ENCODE peak calls at places on chromosomes 11 and 22, in four cellular contexts. H, O, C and K are unnamed samples.

GRCh38 chr11:15468471-15468870 is 353.7 kb downstream of the INSC start:
- DNase-seq in H (no peak), O (no peak), C (no peak), K (no peak)

GRCh38 chr22:50248192-50249084 is 2.6 kb downstream of the HDAC10 start:
- DNase-seq in H (no peak), O (no peak), C (no peak), K (no peak)

GRCh38 chr11:71298016-71298550 is 45.7 kb upstream of the SHANK2 start:
- DNase-seq in H (no peak), O (peak; percentile 14), C (no peak), K (peak; percentile 25)

GRCh38 chr11:69962152-69962551 is 116.0 kb upstream of the ANO1 start:
- DNase-seq in H (no peak), O (no peak), C (no peak), K (no peak)

GRCh38 chr22:35191412-35191811 is 65.9 kb upstream of the HMGXB4 start:
- DNase-seq in H (no peak), O (no peak), C (no peak), K (no peak)

GRCh38 chr22:31346733-31347250 is 646 bp upstream of the PATZ1 start:
- DNase-seq in H (peak; percentile 93), O (peak; percentile 53), C (peak; percentile 61), K (peak; percentile 89)

GRCh38 chr22:46153930-46154329 is 3.6 kb downstream of the PPARA start:
- DNase-seq in H (no peak), O (no peak), C (no peak), K (no peak)

GRCh38 chr11:32072872-32073661 is 17.8 kb upstream of the RCN1 start:
- DNase-seq in H (no peak), O (no peak), C (no peak), K (no peak)

GRCh38 chr22:39349506-39349966 is 255 bp upstream of the SYNGR1 start:
- DNase-seq in H (peak; percentile 79), O (no peak), C (peak; percentile 44), K (no peak)

GRCh38 chr11:20162824-20163777 is 2.8 kb upstream of the DBX1 start:
- DNase-seq in H (no peak), O (no peak), C (no peak), K (peak; percentile 22)

GRCh38 chr11:17014774-17015638 is 792 bp upstream of the PLEKHA7 start:
- DNase-seq in H (no peak), O (no peak), C (no peak), K (no peak)

GRCh38 chr11:95132956-95133355 is 43.3 kb downstream of the ENDOD1 start:
- DNase-seq in H (no peak), O (no peak), C (no peak), K (no peak)

GRCh38 chr11:65912840-65913239 is 6.0 kb downstream of the C11orf68 start:
- DNase-seq in H (no peak), O (no peak), C (no peak), K (no peak)

GRCh38 chr22:39663751-39664150 is 93.2 kb downstream of the CACNA1I start:
- DNase-seq in H (no peak), O (no peak), C (no peak), K (no peak)

GRCh38 chr11:86688398-86689179 is 16.2 kb upstream of the ME3 start:
- DNase-seq in H (no peak), O (no peak), C (no peak), K (no peak)

GRCh38 chr11:101442171-101442570 is 141.6 kb downstream of the TRPC6 start:
- DNase-seq in H (no peak), O (no peak), C (no peak), K (no peak)

GRCh38 chr11:72723508-72723907 is 28.7 kb downstream of the ARAP1 start:
- DNase-seq in H (no peak), O (no peak), C (no peak), K (no peak)

GRCh38 chr11:62654297-62654696 is 1.2 kb upstream of the INTS5 start:
- DNase-seq in H (peak; percentile 41), O (no peak), C (no peak), K (no peak)
- H3K27ac ChIP-seq in H (no peak overlapping the region), O (no peak overlapping the region), C (no peak overlapping the region), K (no peak overlapping the region)

GRCh38 chr11:128555606-128556005 is 31.8 kb downstream of the ETS1 start:
- DNase-seq in H (no peak), O (no peak), C (no peak), K (no peak)
- TF ChIP-seq CTCF in H (no peak), O (no peak), C (peak; percentile 60), K (no peak)

GRCh38 chr22:20629401-20629800 is 122.0 kb downstream of the MED15 start:
- DNase-seq in H (no peak), O (no peak), C (no peak), K (no peak)

GRCh38 chr22:20627432-20627831 is 120.0 kb downstream of the MED15 start:
- DNase-seq in H (no peak), O (no peak), C (no peak), K (no peak)

GRCh38 chr22:20625270-20625669 is 117.9 kb downstream of the MED15 start:
- DNase-seq in H (no peak), O (no peak), C (no peak), K (no peak)

GRCh38 chr22:20628081-20628939 is 120.9 kb downstream of the MED15 start:
- DNase-seq in H (no peak), O (no peak), C (no peak), K (no peak)

GRCh38 chr22:20626811-20627210 is 119.4 kb downstream of the MED15 start:
- DNase-seq in H (no peak), O (no peak), C (no peak), K (no peak)
- H3K4me1 ChIP-seq in H (no peaks in the 10 kb centered on the region), O (no peaks in the 10 kb centered on the region), C (no peaks in the 10 kb centered on the region), K (no peaks in the 10 kb centered on the region)

DNA sequence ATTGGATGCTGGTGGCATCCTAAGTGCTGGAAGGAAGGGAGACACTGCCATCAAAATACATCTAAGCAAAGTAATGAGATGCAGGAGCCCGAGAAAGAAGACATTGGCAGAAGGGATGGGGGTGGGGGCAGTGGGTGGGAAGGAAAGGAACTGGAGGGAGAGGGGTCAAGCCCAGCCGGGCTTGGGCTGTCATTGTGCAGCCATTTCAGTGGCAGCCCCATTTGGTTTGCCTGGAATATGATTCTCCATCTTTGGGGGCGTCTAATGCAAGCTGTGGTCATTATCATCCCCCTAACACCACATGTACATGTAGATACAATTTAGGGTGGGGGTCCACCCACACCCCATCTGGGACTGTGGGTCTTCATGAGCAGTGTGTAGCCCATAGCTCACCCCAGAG is 13.9 kb upstream of the ACCSL start:
- DNase-seq in H (no peak), O (no peak), C (no peak), K (no peak)
- H3K27ac ChIP-seq in H (no peak overlapping the region), O (no peak overlapping the region), C (peak overlapping the region; percentile 82), K (no peak overlapping the region)